ENCODE peak calls at places on chromosomes 13 and 19, in four cellular contexts. W is fibroblast of lung, L is stomach, E is tibial artery. J is an unnamed sample. For H3K36me3, the result is how much of the 10 kb centered on the place peaks cover.

GRCh38 chr13:28161370-28161769 is 23.0 kb downstream of the PAN3 start:
- DNase-seq in W (no peak), E (no peak), L (no peak), J (no peak)

GRCh38 chr13:113005076-113005865 is 36.3 kb downstream of the MCF2L start:
- DNase-seq in L (no peak), W (no peak), E (no peak), J (no peak)

GRCh38 chr19:16702123-16702522 is 17.5 kb upstream of the NWD1 start:
- DNase-seq in W (peak), E (no peak), L (no peak), J (peak)

GRCh38 chr19:49155830-49156346 is 692 bp upstream of the HRC start:
- DNase-seq in L (no peak), E (no peak), W (no peak), J (no peak)

GRCh38 chr19:33444238-33444992 is 70.9 kb downstream of the CEBPG start:
- DNase-seq in E (no peak), L (no peak), W (no peak), J (no peak)

GRCh38 chr13:91368676-91369425 is 21.4 kb downstream of the MIR17HG start:
- DNase-seq in E (no peak), W (no peak), L (no peak), J (peak)

GRCh38 chr13:113202912-113203311 is 5.6 kb downstream of the PCID2 start:
- DNase-seq in E (no peak), W (no peak), L (no peak), J (no peak)

GRCh38 chr13:91238036-91238435 is 109.5 kb upstream of the MIR17HG start:
- DNase-seq in W (no peak), E (no peak), L (no peak), J (no peak)

GRCh38 chr13:28678809-28679208 is 19.9 kb downstream of the POMP start:
- DNase-seq in L (no peak), W (peak), E (no peak), J (no peak)

GRCh38 chr13:39415403-39415802 is 187.6 kb downstream of the LHFPL6 start:
- DNase-seq in W (peak), E (peak), L (no peak), J (no peak)

GRCh38 chr13:22175211-22175610 is 504.3 kb downstream of the FGF9 start:
- DNase-seq in W (no peak), E (no peak), L (no peak), J (no peak)

GRCh38 chr13:31119526-31119925 is 42.2 kb downstream of the HSPH1 start:
- DNase-seq in L (no peak), W (no peak), E (no peak), J (no peak)

DNA sequence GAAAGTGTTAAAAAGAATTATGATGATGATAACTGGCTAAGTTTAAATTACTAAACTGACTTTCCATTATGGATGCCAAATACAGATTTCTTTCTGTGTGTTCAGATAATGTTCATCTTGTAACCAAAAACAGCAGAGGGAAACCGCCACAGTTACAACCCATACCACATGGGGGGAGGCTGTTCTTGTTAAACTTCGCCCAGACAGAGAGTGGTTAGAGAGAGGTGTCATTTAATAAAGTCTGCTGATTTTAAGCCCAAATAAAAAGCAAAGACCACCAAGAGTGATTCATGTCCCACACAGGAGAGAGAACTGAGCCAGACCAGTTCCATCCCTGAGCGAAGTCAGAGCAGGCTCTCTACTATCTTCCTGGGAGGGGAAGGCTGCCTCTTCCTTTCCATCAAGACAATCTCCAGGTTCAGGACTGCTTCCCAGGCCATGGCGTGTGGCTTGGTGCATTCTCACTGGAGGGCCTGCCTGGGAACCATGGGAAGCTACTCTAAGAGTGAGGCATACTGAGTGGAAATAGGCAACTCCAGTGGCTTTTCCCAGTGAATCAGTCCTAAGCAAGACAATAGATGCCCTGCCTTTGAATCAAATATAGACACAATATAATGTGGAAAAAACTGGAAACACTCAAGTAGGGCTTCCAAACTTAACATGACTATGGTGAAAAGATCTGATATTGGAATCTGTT is 18.2 kb downstream of the EFNB2 start:
- DNase-seq in E (no peak), W (no peak), L (no peak), J (no peak)
- H3K27ac ChIP-seq in E (no peak), W (no peak), L (no peak), J (no peak)

GRCh38 chr19:5338661-5339469 is 1.7 kb downstream of the PTPRS start:
- DNase-seq in W (no peak), L (no peak), E (no peak), J (no peak)

GRCh38 chr19:5339470-5339949 is 1.1 kb downstream of the PTPRS start:
- DNase-seq in L (no peak), W (no peak), E (no peak), J (no peak)

GRCh38 chr19:5341448-5341820 is 822 bp upstream of the PTPRS start:
- DNase-seq in W (no peak), E (no peak), L (no peak), J (no peak)

GRCh38 chr19:5340637-5341447 is at the start of gene PTPRS:
- DNase-seq in W (peak), E (peak), L (peak), J (peak)

DNA sequence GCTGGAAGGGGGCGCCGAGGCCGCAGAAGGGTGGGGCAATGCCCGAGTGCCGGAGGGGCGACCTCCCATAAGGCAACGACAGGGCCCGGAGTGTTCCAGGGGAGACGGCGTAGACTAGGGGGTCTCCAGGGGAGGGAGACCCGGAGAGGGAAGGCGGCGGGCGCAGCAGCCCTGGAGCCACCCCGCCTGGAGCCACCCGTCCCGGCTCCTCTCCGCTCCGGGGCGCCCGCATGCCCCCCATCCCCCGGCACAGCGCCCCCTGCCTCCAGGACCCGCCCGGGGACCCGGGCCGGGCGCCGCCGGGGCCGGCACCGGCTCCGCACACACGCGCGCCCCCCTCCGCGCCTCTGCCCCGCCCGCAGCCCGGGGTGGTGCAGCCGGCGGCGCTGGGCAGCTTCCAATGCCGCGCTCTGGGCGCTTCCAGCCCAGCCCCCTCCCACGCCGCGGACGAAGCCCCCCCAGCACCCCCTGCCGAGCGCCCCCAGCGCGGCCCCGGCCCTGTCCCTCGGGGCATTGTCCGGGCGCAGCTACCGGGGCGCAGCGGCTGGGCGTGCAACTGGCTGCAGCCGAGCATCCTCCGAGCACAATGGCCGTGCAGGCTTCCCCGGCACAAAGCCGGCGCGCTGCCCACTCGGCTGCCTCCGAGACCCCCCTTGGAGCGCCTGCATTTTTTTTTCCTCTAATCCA is 519 bp downstream of the PTPRS start:
- DNase-seq in E (no peak), W (no peak), L (no peak), J (no peak)
- TF ChIP-seq CTCF in E (no peak), W (no peak), L (no peak), J (no peak)

GRCh38 chr19:11238041-11238440 is 1.4 kb upstream of the ANGPTL8 start:
- DNase-seq in E (no peak), L (no peak), W (no peak), J (no peak)
- H3K36me3 ChIP-seq in E (half or more), L (half or more), W (under half), J (under half)

DNA sequence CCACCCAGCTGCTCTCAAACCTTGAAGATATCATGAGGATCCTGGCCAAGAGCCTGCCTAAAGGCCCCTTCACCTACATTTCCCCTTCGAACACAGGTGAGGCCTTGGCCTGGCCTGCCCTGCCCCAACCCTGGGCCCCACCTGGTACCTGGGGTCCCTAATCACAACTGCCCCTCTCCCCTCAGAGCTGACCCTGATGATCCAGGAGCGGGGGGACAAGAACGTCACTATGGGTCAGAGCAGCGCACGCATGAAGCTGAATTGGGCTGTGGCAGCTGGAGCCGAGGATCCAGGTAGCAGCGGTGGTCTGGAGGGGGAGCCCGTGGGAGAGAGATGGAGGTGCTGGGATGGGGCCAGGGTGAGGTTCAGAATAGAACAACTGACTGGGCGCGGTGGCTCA is 17.7 kb downstream of the DDX39A start:
- DNase-seq in E (no peak), L (no peak), W (no peak), J (no peak)
- H3K27ac ChIP-seq in E (peak), L (no peak), W (no peak), J (peak)